ENCODE peak calls at places on chromosomes 1 and 21, in ten cellular contexts. One of them, this sample, is unnamed.

GRCh38 chr1:207402744-207403143 is 51.4 kb upstream of the CR2 start:
- DNase-seq in HFFc6: no peak
- DNase-seq in omental fat pad: no peak
- DNase-seq in fibroblast of mammary gland: no peak
- DNase-seq in CD8-positive, alpha-beta memory T cell: no peak
- DNase-seq in EH: no peak
- DNase-seq in GM03348: no peak
- DNase-seq in stromal cell of bone marrow: no peak
- DNase-seq in foreskin fibroblast: no peak
- DNase-seq in stimulated activated naive CD8-positive, alpha-beta T cell treated with anti-CD3 and anti-CD28 coated beads, Interleukin-15, Interleukin-2, amounts not matched to agents 100 U/mL and 50 U/mL, for 24 hours: no peak
- DNase-seq in this sample: no peak

GRCh38 chr1:4655674-4656532 is 1.5 kb downstream of the AJAP1 start:
- DNase-seq in HFFc6: no peak
- DNase-seq in stimulated activated naive CD8-positive, alpha-beta T cell treated with anti-CD3 and anti-CD28 coated beads, Interleukin-15, Interleukin-2, amounts not matched to agents 100 U/mL and 50 U/mL, for 24 hours: peak
- DNase-seq in GM03348: peak
- DNase-seq in EH: peak
- DNase-seq in CD8-positive, alpha-beta memory T cell: no peak
- DNase-seq in omental fat pad: no peak
- DNase-seq in foreskin fibroblast: peak
- DNase-seq in fibroblast of mammary gland: peak
- DNase-seq in stromal cell of bone marrow: no peak
- DNase-seq in this sample: peak

GRCh38 chr1:201307760-201308499 is 24.6 kb downstream of the PKP1 start:
- DNase-seq in omental fat pad: no peak
- DNase-seq in GM03348: peak
- DNase-seq in stimulated activated naive CD8-positive, alpha-beta T cell treated with anti-CD3 and anti-CD28 coated beads, Interleukin-15, Interleukin-2, amounts not matched to agents 100 U/mL and 50 U/mL, for 24 hours: no peak
- DNase-seq in EH: no peak
- DNase-seq in foreskin fibroblast: no peak
- DNase-seq in stromal cell of bone marrow: no peak
- DNase-seq in fibroblast of mammary gland: no peak
- DNase-seq in HFFc6: no peak
- DNase-seq in CD8-positive, alpha-beta memory T cell: no peak
- DNase-seq in this sample: no peak

GRCh38 chr1:167465751-167466150 is 52.6 kb downstream of the CD247 start:
- DNase-seq in HFFc6: no peak
- DNase-seq in stromal cell of bone marrow: no peak
- DNase-seq in omental fat pad: no peak
- DNase-seq in CD8-positive, alpha-beta memory T cell: no peak
- DNase-seq in GM03348: no peak
- DNase-seq in fibroblast of mammary gland: no peak
- DNase-seq in foreskin fibroblast: no peak
- DNase-seq in stimulated activated naive CD8-positive, alpha-beta T cell treated with anti-CD3 and anti-CD28 coated beads, Interleukin-15, Interleukin-2, amounts not matched to agents 100 U/mL and 50 U/mL, for 24 hours: no peak
- DNase-seq in EH: no peak
- DNase-seq in this sample: no peak

GRCh38 chr1:202248861-202249260 is 55.3 kb downstream of the LGR6 start:
- DNase-seq in HFFc6: no peak
- DNase-seq in GM03348: no peak
- DNase-seq in EH: no peak
- DNase-seq in stromal cell of bone marrow: no peak
- DNase-seq in foreskin fibroblast: no peak
- DNase-seq in omental fat pad: no peak
- DNase-seq in stimulated activated naive CD8-positive, alpha-beta T cell treated with anti-CD3 and anti-CD28 coated beads, Interleukin-15, Interleukin-2, amounts not matched to agents 100 U/mL and 50 U/mL, for 24 hours: no peak
- DNase-seq in CD8-positive, alpha-beta memory T cell: no peak
- DNase-seq in fibroblast of mammary gland: no peak
- DNase-seq in this sample: no peak

GRCh38 chr1:56526571-56527174 is 52.7 kb downstream of the PLPP3 start:
- DNase-seq in stromal cell of bone marrow: no peak
- DNase-seq in stimulated activated naive CD8-positive, alpha-beta T cell treated with anti-CD3 and anti-CD28 coated beads, Interleukin-15, Interleukin-2, amounts not matched to agents 100 U/mL and 50 U/mL, for 24 hours: peak
- DNase-seq in foreskin fibroblast: no peak
- DNase-seq in EH: peak
- DNase-seq in CD8-positive, alpha-beta memory T cell: no peak
- DNase-seq in omental fat pad: no peak
- DNase-seq in HFFc6: no peak
- DNase-seq in fibroblast of mammary gland: peak
- DNase-seq in GM03348: no peak
- DNase-seq in this sample: peak

GRCh38 chr1:225476100-225476511 is 48.3 kb upstream of the LBR start:
- DNase-seq in stimulated activated naive CD8-positive, alpha-beta T cell treated with anti-CD3 and anti-CD28 coated beads, Interleukin-15, Interleukin-2, amounts not matched to agents 100 U/mL and 50 U/mL, for 24 hours: no peak
- DNase-seq in HFFc6: no peak
- DNase-seq in omental fat pad: no peak
- DNase-seq in GM03348: no peak
- DNase-seq in EH: no peak
- DNase-seq in stromal cell of bone marrow: no peak
- DNase-seq in fibroblast of mammary gland: no peak
- DNase-seq in CD8-positive, alpha-beta memory T cell: no peak
- DNase-seq in foreskin fibroblast: no peak
- DNase-seq in this sample: no peak

GRCh38 chr1:19076841-19077616 is 120.6 kb upstream of the IFFO2 start:
- DNase-seq in stromal cell of bone marrow: no peak
- DNase-seq in GM03348: no peak
- DNase-seq in stimulated activated naive CD8-positive, alpha-beta T cell treated with anti-CD3 and anti-CD28 coated beads, Interleukin-15, Interleukin-2, amounts not matched to agents 100 U/mL and 50 U/mL, for 24 hours: no peak
- DNase-seq in HFFc6: no peak
- DNase-seq in CD8-positive, alpha-beta memory T cell: no peak
- DNase-seq in fibroblast of mammary gland: no peak
- DNase-seq in omental fat pad: no peak
- DNase-seq in EH: no peak
- DNase-seq in foreskin fibroblast: no peak
- DNase-seq in this sample: no peak

GRCh38 chr1:226973898-226974543 is 33.9 kb downstream of the COQ8A start:
- DNase-seq in CD8-positive, alpha-beta memory T cell: no peak
- DNase-seq in GM03348: peak
- DNase-seq in stromal cell of bone marrow: peak
- DNase-seq in fibroblast of mammary gland: peak
- DNase-seq in EH: peak
- DNase-seq in foreskin fibroblast: peak
- DNase-seq in HFFc6: no peak
- DNase-seq in omental fat pad: no peak
- DNase-seq in stimulated activated naive CD8-positive, alpha-beta T cell treated with anti-CD3 and anti-CD28 coated beads, Interleukin-15, Interleukin-2, amounts not matched to agents 100 U/mL and 50 U/mL, for 24 hours: no peak
- DNase-seq in this sample: no peak

GRCh38 chr1:98355656-98356384 is 305.7 kb upstream of the SNX7 start:
- DNase-seq in CD8-positive, alpha-beta memory T cell: no peak
- DNase-seq in EH: peak
- DNase-seq in GM03348: no peak
- DNase-seq in foreskin fibroblast: peak
- DNase-seq in HFFc6: peak
- DNase-seq in stromal cell of bone marrow: peak
- DNase-seq in stimulated activated naive CD8-positive, alpha-beta T cell treated with anti-CD3 and anti-CD28 coated beads, Interleukin-15, Interleukin-2, amounts not matched to agents 100 U/mL and 50 U/mL, for 24 hours: no peak
- DNase-seq in omental fat pad: no peak
- DNase-seq in fibroblast of mammary gland: peak
- DNase-seq in this sample: no peak

GRCh38 chr1:64967381-64967780 is 1.0 kb upstream of the JAK1 start:
- DNase-seq in fibroblast of mammary gland: no peak
- DNase-seq in omental fat pad: no peak
- DNase-seq in EH: peak
- DNase-seq in stromal cell of bone marrow: no peak
- DNase-seq in HFFc6: no peak
- DNase-seq in foreskin fibroblast: no peak
- DNase-seq in CD8-positive, alpha-beta memory T cell: no peak
- DNase-seq in GM03348: peak
- DNase-seq in stimulated activated naive CD8-positive, alpha-beta T cell treated with anti-CD3 and anti-CD28 coated beads, Interleukin-15, Interleukin-2, amounts not matched to agents 100 U/mL and 50 U/mL, for 24 hours: no peak
- DNase-seq in this sample: no peak

GRCh38 chr1:100130552-100131077 is 2.1 kb downstream of the SASS6 start:
- DNase-seq in omental fat pad: no peak
- DNase-seq in stromal cell of bone marrow: no peak
- DNase-seq in foreskin fibroblast: peak
- DNase-seq in stimulated activated naive CD8-positive, alpha-beta T cell treated with anti-CD3 and anti-CD28 coated beads, Interleukin-15, Interleukin-2, amounts not matched to agents 100 U/mL and 50 U/mL, for 24 hours: no peak
- DNase-seq in fibroblast of mammary gland: peak
- DNase-seq in GM03348: no peak
- DNase-seq in CD8-positive, alpha-beta memory T cell: no peak
- DNase-seq in EH: peak
- DNase-seq in HFFc6: peak
- DNase-seq in this sample: no peak

GRCh38 chr1:15584489-15585363 is at the start of gene AGMAT:
- DNase-seq in EH: peak
- DNase-seq in fibroblast of mammary gland: peak
- DNase-seq in omental fat pad: no peak
- DNase-seq in GM03348: peak
- DNase-seq in stromal cell of bone marrow: no peak
- DNase-seq in CD8-positive, alpha-beta memory T cell: peak
- DNase-seq in HFFc6: no peak
- DNase-seq in foreskin fibroblast: no peak
- DNase-seq in stimulated activated naive CD8-positive, alpha-beta T cell treated with anti-CD3 and anti-CD28 coated beads, Interleukin-15, Interleukin-2, amounts not matched to agents 100 U/mL and 50 U/mL, for 24 hours: peak
- DNase-seq in this sample: no peak

GRCh38 chr1:24096009-24096736 is 15.8 kb downstream of the MYOM3 start:
- DNase-seq in GM03348: no peak
- DNase-seq in foreskin fibroblast: no peak
- DNase-seq in EH: no peak
- DNase-seq in fibroblast of mammary gland: no peak
- DNase-seq in CD8-positive, alpha-beta memory T cell: no peak
- DNase-seq in stimulated activated naive CD8-positive, alpha-beta T cell treated with anti-CD3 and anti-CD28 coated beads, Interleukin-15, Interleukin-2, amounts not matched to agents 100 U/mL and 50 U/mL, for 24 hours: no peak
- DNase-seq in omental fat pad: no peak
- DNase-seq in stromal cell of bone marrow: no peak
- DNase-seq in HFFc6: no peak
- DNase-seq in this sample: no peak

GRCh38 chr1:51833700-51834099 is 44.8 kb downstream of the NRDC start:
- DNase-seq in omental fat pad: no peak
- DNase-seq in foreskin fibroblast: peak
- DNase-seq in CD8-positive, alpha-beta memory T cell: no peak
- DNase-seq in HFFc6: no peak
- DNase-seq in fibroblast of mammary gland: peak
- DNase-seq in GM03348: no peak
- DNase-seq in stromal cell of bone marrow: no peak
- DNase-seq in EH: peak
- DNase-seq in stimulated activated naive CD8-positive, alpha-beta T cell treated with anti-CD3 and anti-CD28 coated beads, Interleukin-15, Interleukin-2, amounts not matched to agents 100 U/mL and 50 U/mL, for 24 hours: no peak
- DNase-seq in this sample: no peak

GRCh38 chr21:45467221-45467779 is 62.3 kb downstream of the COL18A1 start:
- DNase-seq in HFFc6: no peak
- DNase-seq in GM03348: no peak
- DNase-seq in stimulated activated naive CD8-positive, alpha-beta T cell treated with anti-CD3 and anti-CD28 coated beads, Interleukin-15, Interleukin-2, amounts not matched to agents 100 U/mL and 50 U/mL, for 24 hours: no peak
- DNase-seq in fibroblast of mammary gland: no peak
- DNase-seq in CD8-positive, alpha-beta memory T cell: no peak
- DNase-seq in omental fat pad: no peak
- DNase-seq in stromal cell of bone marrow: no peak
- DNase-seq in EH: peak
- DNase-seq in foreskin fibroblast: no peak
- DNase-seq in this sample: no peak

GRCh38 chr1:6424619-6425593 is at the start of gene ESPN:
- DNase-seq in foreskin fibroblast: no peak
- DNase-seq in EH: no peak
- DNase-seq in GM03348: peak
- DNase-seq in CD8-positive, alpha-beta memory T cell: no peak
- DNase-seq in stimulated activated naive CD8-positive, alpha-beta T cell treated with anti-CD3 and anti-CD28 coated beads, Interleukin-15, Interleukin-2, amounts not matched to agents 100 U/mL and 50 U/mL, for 24 hours: no peak
- DNase-seq in omental fat pad: no peak
- DNase-seq in HFFc6: no peak
- DNase-seq in fibroblast of mammary gland: no peak
- DNase-seq in stromal cell of bone marrow: no peak
- DNase-seq in this sample: no peak

This sample was measured in DND-41.